ENCODE peak calls at places on chromosomes 4 and X, in eight cellular contexts. N, A, J, B, W, L, U and S are unnamed samples.

GRCh38 chrX:107107459-107107858 is 11.2 kb downstream of the RBM41 start:
- DNase-seq in W (no peak), L (no peak), B (no peak), A (no peak), J (no peak), N (no peak), U (no peak), S (no peak)

GRCh38 chr4:6942238-6942800 is 32.7 kb downstream of the TBC1D14 start:
- DNase-seq in A (no peak), B (no peak), L (no peak), J (peak; percentile 46), U (peak; percentile 55), W (peak; percentile 58), N (no peak), S (no peak)

GRCh38 chr4:1235381-1236102 is 13.4 kb downstream of the CTBP1 start:
- DNase-seq in L (peak; percentile 50), W (no peak), J (no peak), U (no peak), A (peak; percentile 59), N (no peak), B (no peak), S (peak; percentile 51)

GRCh38 chrX:16310326-16310725 is 143.0 kb downstream of the MAGEB17 start:
- DNase-seq in J (no peak), W (no peak), B (no peak), N (no peak), U (no peak), L (no peak), A (no peak), S (no peak)

GRCh38 chrX:24982306-24982965 is 33.3 kb downstream of the ARX start:
- DNase-seq in B (no peak), J (no peak), L (no peak), W (no peak), A (no peak), N (no peak), U (no peak), S (no peak)

GRCh38 chr4:110988741-110989140 is 365.9 kb upstream of the PITX2 start:
- DNase-seq in N (no peak), W (no peak), B (no peak), L (no peak), U (no peak), A (no peak), J (no peak), S (no peak)

GRCh38 chr4:121784975-121785374 is 16.1 kb upstream of the EXOSC9 start:
- DNase-seq in N (no peak), B (no peak), L (no peak), W (peak; percentile 8), J (no peak), U (peak; percentile 73), A (peak; percentile 67), S (no peak)

GRCh38 chr4:114040319-114041116 is 61.1 kb upstream of the ARSJ start:
- DNase-seq in A (no peak), J (no peak), U (no peak), L (no peak), W (no peak), B (no peak), N (no peak), S (no peak)

GRCh38 chr4:108454227-108454626 is 166.1 kb upstream of the RPL34 start:
- DNase-seq in A (no peak), U (no peak), N (no peak), L (no peak), W (no peak), B (no peak), J (no peak), S (no peak)

GRCh38 chr4:85209161-85209560 is 242.7 kb upstream of the WDFY3 start:
- DNase-seq in J (no peak), A (no peak), N (no peak), W (no peak), B (no peak), U (no peak), L (no peak), S (no peak)

GRCh38 chr4:149765630-149766029 is 50.0 kb downstream of the IQCM start:
- DNase-seq in U (no peak), W (no peak), A (no peak), L (no peak), N (no peak), B (no peak), J (no peak), S (no peak)

GRCh38 chr4:6961496-6962210 is 52.0 kb downstream of the TBC1D14 start:
- DNase-seq in B (no peak), J (no peak), W (no peak), U (no peak), N (peak; percentile 28), A (no peak), L (no peak), S (no peak)

GRCh38 chrX:55452825-55453124 is 848 bp downstream of the MAGEH1 start:
- DNase-seq in J (no peak), A (no peak), L (no peak), N (no peak), B (no peak), U (no peak), W (no peak), S (no peak)

GRCh38 chr4:141447761-141448160 is 188.6 kb upstream of the IL15 start:
- DNase-seq in L (no peak), B (no peak), A (no peak), W (no peak), J (no peak), N (no peak), U (no peak), S (no peak)

GRCh38 chr4:111652206-111652605 is 493.0 kb upstream of the FAM241A start:
- DNase-seq in L (no peak), W (no peak), B (no peak), J (no peak), U (no peak), N (no peak), A (no peak), S (no peak)

GRCh38 chr4:56099378-56099786 is 150.6 kb downstream of the CEP135 start:
- DNase-seq in B (no peak), A (no peak), J (no peak), L (no peak), W (no peak), N (no peak), U (no peak), S (no peak)

GRCh38 chrX:71171110-71171801 is 26.6 kb downstream of the NLGN3 start:
- DNase-seq in L (no peak), W (no peak), N (no peak), J (no peak), U (no peak), B (no peak), A (no peak), S (no peak)

GRCh38 chr4:109967798-109968520 is 55.3 kb downstream of the EGF start:
- DNase-seq in A (no peak), U (no peak), J (no peak), B (peak; percentile 12), N (no peak), L (no peak), W (no peak), S (no peak)

GRCh38 chrX:124690495-124690894 is 344.1 kb downstream of the SH2D1A start:
- DNase-seq in B (no peak), N (no peak), U (no peak), J (no peak), L (no peak), W (no peak), A (no peak), S (no peak)

GRCh38 chr4:10527438-10527837 is 70.2 kb upstream of the ZNF518B start:
- DNase-seq in J (no peak), W (no peak), N (no peak), U (no peak), L (no peak), B (no peak), A (no peak), S (no peak)

GRCh38 chr4:141870152-141870551 is 233.8 kb downstream of the IL15 start:
- DNase-seq in U (no peak), B (no peak), W (no peak), A (no peak), N (no peak), L (no peak), J (no peak), S (no peak)

DNA sequence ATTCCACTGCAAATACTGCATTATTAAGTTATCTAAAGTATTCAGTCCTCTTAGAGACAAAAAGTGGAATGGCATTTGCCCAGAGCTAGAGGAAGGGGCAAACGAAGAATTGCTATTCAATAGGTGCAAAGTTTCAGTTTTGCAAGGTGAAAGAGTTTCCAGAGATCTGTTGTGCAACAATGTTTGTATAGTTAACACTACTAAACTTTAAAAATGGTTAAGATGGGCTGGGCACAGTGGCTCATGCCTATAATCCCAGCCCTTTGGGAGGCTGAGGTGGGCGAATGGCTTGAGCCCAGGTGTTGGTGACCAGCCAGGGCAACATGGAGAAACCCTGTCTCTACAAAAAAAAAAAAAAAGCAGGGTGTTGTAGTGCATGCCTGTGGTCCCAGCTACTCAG is 102.5 kb downstream of the LUZP4 start:
- DNase-seq in W (no peak), A (no peak), N (no peak), L (no peak), J (no peak), B (no peak), U (no peak), S (no peak)
- TF ChIP-seq POLR2A in W (no peak), A (no peak), N (no peak), L (no peak), J (no peak), B (no peak), U (no peak), S (no peak)

DNA sequence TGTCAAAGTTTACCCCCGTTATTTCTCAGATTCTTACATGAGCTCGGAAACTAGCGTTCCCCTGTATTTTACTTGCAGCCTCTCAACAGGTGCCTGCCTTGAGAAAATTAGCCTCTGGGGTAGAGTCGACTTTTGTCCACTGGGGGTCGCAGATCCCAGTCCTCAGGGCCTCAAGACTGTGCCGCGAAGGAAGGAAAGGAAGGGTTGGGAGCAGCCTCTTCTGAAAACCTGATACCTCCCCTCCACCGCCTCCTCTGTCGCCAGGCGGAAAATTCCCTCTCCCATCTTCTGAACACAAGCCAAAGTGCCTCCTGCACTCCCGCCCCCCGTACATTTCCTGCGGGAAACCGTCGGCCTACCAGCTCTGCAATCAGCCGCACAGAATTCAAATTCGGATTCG is 44.4 kb upstream of the TMSB15B start:
- DNase-seq in U (peak; percentile 81), B (peak; percentile 49), N (no peak), L (no peak), J (peak; percentile 49), W (peak; percentile 46), A (peak; percentile 77), S (no peak)
- H3K27ac ChIP-seq in U (peak overlapping the region; percentile 68), B (peak overlapping the region; percentile 87), N (peak overlapping the region; percentile 72), L (no peak overlapping the region), J (peak overlapping the region; percentile 73), W (no peak overlapping the region), A (peak overlapping the region; percentile 84), S (peak overlapping the region; percentile 78)

DNA sequence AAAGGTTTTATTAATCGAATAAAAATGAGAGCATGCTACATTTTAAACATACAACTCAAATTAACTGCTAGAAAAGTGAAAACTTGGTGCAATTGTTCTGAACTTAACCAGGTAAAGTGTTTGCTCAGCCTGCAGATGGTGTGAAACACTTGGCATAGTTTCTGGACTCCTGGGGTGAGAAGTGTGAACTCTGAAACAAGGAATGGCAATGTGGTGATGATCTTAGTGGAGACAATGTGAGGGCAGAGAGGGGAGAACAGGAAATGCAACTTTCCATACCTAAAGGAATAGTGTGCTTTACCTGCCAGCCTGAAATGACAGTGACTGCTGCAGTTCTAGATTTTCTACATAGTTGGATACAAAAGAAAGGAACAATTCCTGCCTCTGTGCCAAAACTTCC is 57.4 kb downstream of the CCSER1 start:
- DNase-seq in U (no peak), W (no peak), B (no peak), L (no peak), N (no peak), A (no peak), J (no peak), S (no peak)
- TF ChIP-seq POLR2A in U (no peak), W (no peak), B (no peak), L (no peak), N (no peak), A (no peak), J (no peak), S (no peak)

GRCh38 chr4:153766758-153767157 is 6.9 kb upstream of the RNF175 start:
- DNase-seq in J (no peak), A (no peak), U (no peak), B (no peak), N (no peak), W (no peak), L (no peak), S (no peak)
- H3K27ac ChIP-seq in J (no peak overlapping the region), A (no peak overlapping the region), U (no peak overlapping the region), B (no peak overlapping the region), N (no peak overlapping the region), W (no peak overlapping the region), L (no peak overlapping the region), S (no peak overlapping the region)